ENCODE peak calls at places on chromosome 12, in nine cellular contexts. A is colonic mucosa, T is thoracic aorta, I is MM.1S, R is mesendoderm, Z is HCT116, E is uterus, B is lower lobe of right lung, D is psoas muscle. K is an unnamed sample.

GRCh38 chr12:30823764-30824163 is 69.0 kb upstream of the CAPRIN2 start:
- DNase-seq in E (no peak), A (no peak), R (peak; percentile 28), T (no peak), Z (no peak), D (no peak), I (no peak), B (no peak), K (no peak)

GRCh38 chr12:112868459-112869041 is 38.2 kb upstream of the OAS1 start:
- DNase-seq in R (peak; percentile 63), E (no peak), D (no peak), I (peak; percentile 22), Z (no peak), A (no peak), B (no peak), T (no peak), K (no peak)

GRCh38 chr12:94545937-94546771 is 86.5 kb upstream of the CEP83 start:
- DNase-seq in E (peak; percentile 24), T (no peak), A (peak; percentile 60), D (no peak), B (peak; percentile 53), I (peak; percentile 78), R (peak; percentile 89), Z (peak; percentile 77), K (peak; percentile 40)

GRCh38 chr12:25817166-25817565 is 141.3 kb upstream of the RASSF8 start:
- DNase-seq in D (no peak), B (no peak), R (no peak), A (no peak), T (no peak), E (no peak), Z (no peak), I (no peak), K (no peak)

GRCh38 chr12:125755512-125755911 is 690.3 kb downstream of the AACS start:
- DNase-seq in A (no peak), B (no peak), Z (no peak), I (no peak), T (no peak), R (peak; percentile 56), E (no peak), D (no peak), K (no peak)

GRCh38 chr12:104477812-104478388 is 21.2 kb downstream of the CHST11 start:
- DNase-seq in T (no peak), I (no peak), A (no peak), D (no peak), B (no peak), Z (no peak), R (no peak), E (no peak), K (no peak)

GRCh38 chr12:113440947-113441782 is 19.0 kb downstream of the SDSL start:
- DNase-seq in T (no peak), D (no peak), E (no peak), I (no peak), Z (no peak), A (no peak), B (no peak), R (peak; percentile 57), K (no peak)

GRCh38 chr12:119676573-119676972 is 8.6 kb downstream of the PRKAB1 start:
- DNase-seq in A (no peak), Z (no peak), T (no peak), R (no peak), D (no peak), B (no peak), E (no peak), I (no peak), K (no peak)

GRCh38 chr12:64390275-64390851 is at the start of gene C12orf56:
- DNase-seq in R (peak; percentile 14), Z (no peak), B (no peak), A (peak; percentile 47), I (no peak), T (no peak), D (no peak), E (no peak), K (no peak)

GRCh38 chr12:25254271-25254880 is 3.6 kb upstream of the KRAS start:
- DNase-seq in Z (no peak), E (no peak), B (no peak), T (no peak), A (no peak), R (no peak), I (no peak), D (no peak), K (no peak)

GRCh38 chr12:86597431-86597830 is 341.2 kb upstream of the MGAT4C start:
- DNase-seq in A (no peak), D (no peak), Z (no peak), E (no peak), I (no peak), B (no peak), T (no peak), R (no peak), K (no peak)

GRCh38 chr12:4296749-4297148 is 23.2 kb downstream of the CCND2 start:
- DNase-seq in A (no peak), Z (no peak), T (no peak), E (no peak), B (no peak), I (no peak), R (no peak), D (no peak), K (no peak)
- H3K27me3 ChIP-seq in A (no peaks in the 10 kb centered on the region), Z (peaks cover 25% of the 10 kb centered on the region), T (no peaks in the 10 kb centered on the region), E (no peaks in the 10 kb centered on the region), B (no peaks in the 10 kb centered on the region), I (no peaks in the 10 kb centered on the region), R (no peaks in the 10 kb centered on the region), D (no peaks in the 10 kb centered on the region), K (peaks cover 12% of the 10 kb centered on the region)

DNA sequence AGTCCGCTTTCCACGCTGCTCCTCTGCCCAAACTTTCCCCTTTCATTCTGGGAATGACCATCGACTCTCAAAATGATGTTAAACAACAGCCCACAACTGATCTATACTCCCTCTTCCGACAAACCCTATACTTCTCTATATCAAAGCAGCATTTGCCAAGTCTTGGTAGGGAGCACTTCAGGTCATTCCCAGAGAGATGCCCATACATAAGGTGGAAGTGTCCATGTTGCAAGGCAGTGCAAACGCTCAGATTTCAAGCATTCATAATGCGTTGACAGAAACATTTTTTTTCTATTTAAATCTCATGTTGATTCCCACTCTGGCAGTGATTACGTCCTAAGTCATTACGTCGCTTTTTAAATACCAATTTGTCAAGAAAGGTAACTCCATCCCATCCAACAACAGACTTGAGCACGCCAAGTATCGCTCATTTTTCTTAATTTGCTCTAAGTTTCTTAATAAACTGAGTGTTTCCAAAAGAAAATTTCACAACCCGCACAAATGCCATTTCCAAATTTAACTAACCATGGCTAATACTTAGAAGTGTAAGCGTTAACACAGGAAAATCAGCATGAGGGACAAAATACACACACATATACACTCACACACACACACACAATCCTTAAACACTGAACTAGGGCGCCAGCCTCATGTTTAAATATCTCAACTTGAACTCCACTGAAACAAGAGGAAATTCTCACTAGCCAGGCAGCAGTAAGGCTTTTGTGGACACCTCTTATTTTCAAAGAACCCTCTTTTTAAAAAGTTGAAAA is 1.1 kb downstream of the GXYLT1 start:
- DNase-seq in A (no peak), Z (no peak), T (no peak), B (no peak), R (peak; percentile 5), E (no peak), D (no peak), I (peak; percentile 31), K (peak; percentile 35)
- H3K27ac ChIP-seq in A (peak overlapping the region; percentile 93), Z (peak overlapping the region; percentile 88), T (peak overlapping the region; percentile 79), B (peak overlapping the region; percentile 86), R (peak overlapping the region; percentile 94), E (peak overlapping the region; percentile 86), D (peak overlapping the region; percentile 85), I (peak overlapping the region; percentile 22), K (peak overlapping the region; percentile 71)

DNA sequence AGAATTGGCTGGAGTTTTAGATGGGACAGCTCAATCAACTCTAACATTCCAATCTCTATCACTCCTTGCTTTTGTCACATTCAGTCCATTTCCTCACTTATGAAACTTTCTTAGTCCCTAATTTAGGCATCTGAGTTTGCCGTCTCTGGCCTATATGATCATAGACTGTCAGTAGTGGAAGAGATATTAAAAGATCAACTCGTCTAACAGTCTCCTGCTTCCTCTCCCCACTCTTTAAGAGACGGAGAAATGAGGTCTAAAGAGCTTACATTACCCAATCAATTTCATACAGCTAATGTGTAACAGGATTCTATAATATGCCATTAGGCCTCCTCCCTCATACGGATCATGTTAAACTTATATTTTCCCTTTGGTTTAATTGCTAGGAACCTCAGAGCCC is 6.6 kb upstream of the ATP23 start:
- DNase-seq in E (no peak), T (no peak), A (no peak), Z (no peak), R (no peak), I (no peak), D (no peak), B (no peak), K (no peak)
- H3K4me3 ChIP-seq in E (no peak overlapping the region), T (no peak overlapping the region), A (no peak overlapping the region), Z (no peak overlapping the region), R (no peak overlapping the region), I (peak overlapping the region; percentile 82), D (peak overlapping the region; percentile 88), B (no peak overlapping the region), K (peak overlapping the region; percentile 77)

GRCh38 chr12:53994268-53994690 is 5.7 kb upstream of the HOXC9 start:
- DNase-seq in Z (no peak), E (no peak), I (no peak), R (no peak), A (no peak), B (no peak), D (no peak), T (no peak), K (no peak)
- H3K27me3 ChIP-seq in Z (no peaks in the 10 kb centered on the region), E (peaks cover 93% of the 10 kb centered on the region), I (peaks cover 97% of the 10 kb centered on the region), R (peaks cover 96% of the 10 kb centered on the region), A (peaks cover 100% of the 10 kb centered on the region), B (peaks cover 100% of the 10 kb centered on the region), D (no peaks in the 10 kb centered on the region), T (peaks cover 52% of the 10 kb centered on the region), K (no peaks in the 10 kb centered on the region)

GRCh38 chr12:123513805-123514204 is 19.7 kb downstream of the RILPL1 start:
- DNase-seq in T (no peak), R (no peak), B (no peak), Z (no peak), D (no peak), I (no peak), A (no peak), E (no peak), K (no peak)
- H3K27ac ChIP-seq in T (peak overlapping the region; percentile 38), R (no peak overlapping the region), B (peak overlapping the region; percentile 26), Z (no peak overlapping the region), D (peak overlapping the region; percentile 23), I (no peak overlapping the region), A (no peak overlapping the region), E (no peak overlapping the region), K (peak overlapping the region; percentile 37)

GRCh38 chr12:106957617-106958016 is 1.9 kb downstream of the TMEM263 start:
- DNase-seq in T (no peak), R (no peak), B (no peak), E (no peak), Z (no peak), D (no peak), A (no peak), I (no peak), K (peak; percentile 23)
- H3K4me3 ChIP-seq in T (peak overlapping the region; percentile 97), R (no peak overlapping the region), B (peak overlapping the region; percentile 92), E (peak overlapping the region; percentile 75), Z (peak overlapping the region; percentile 80), D (peak overlapping the region; percentile 93), A (peak overlapping the region; percentile 79), I (peak overlapping the region; percentile 92), K (peak overlapping the region; percentile 62)

DNA sequence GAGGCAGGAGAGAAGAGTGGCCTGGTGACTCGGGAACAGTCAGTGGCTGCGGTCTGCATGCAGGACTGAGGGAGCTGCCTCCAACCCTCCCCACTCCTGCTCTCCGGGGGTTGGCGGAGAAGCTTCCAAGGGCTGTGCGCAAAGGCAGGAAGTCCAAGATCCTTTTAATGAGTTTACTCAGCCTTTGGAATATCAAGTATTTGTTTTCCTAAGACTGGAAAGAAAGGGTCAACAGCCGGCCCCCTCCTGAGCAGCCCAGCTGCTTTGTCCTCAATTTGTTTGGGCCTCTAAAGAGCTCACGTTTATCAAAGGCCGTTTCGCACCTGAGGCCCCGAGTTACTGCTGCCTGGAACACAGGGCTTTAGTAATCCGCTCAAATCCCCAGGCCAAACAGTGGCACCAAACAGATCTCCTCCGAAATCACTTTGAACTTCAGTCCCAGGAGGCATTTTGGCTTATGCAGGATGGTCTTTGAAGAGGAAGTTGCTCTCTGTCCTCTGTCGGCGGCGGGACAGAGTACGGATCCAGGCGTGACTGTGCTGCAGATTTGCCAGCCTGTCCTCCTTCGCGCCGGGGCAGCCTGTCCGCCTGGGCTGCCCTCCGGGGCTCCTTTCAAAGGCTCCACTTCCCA is 117.2 kb upstream of the FZD10 start:
- DNase-seq in A (no peak), I (no peak), Z (no peak), R (peak; percentile 82), T (no peak), E (no peak), D (no peak), B (no peak), K (no peak)
- H3K27me3 ChIP-seq in A (peaks cover 14% of the 10 kb centered on the region), I (no peaks in the 10 kb centered on the region), Z (no peaks in the 10 kb centered on the region), R (peaks cover 2% of the 10 kb centered on the region), T (no peaks in the 10 kb centered on the region), E (peaks cover 19% of the 10 kb centered on the region), D (no peaks in the 10 kb centered on the region), B (peaks cover 50% of the 10 kb centered on the region), K (peaks cover 16% of the 10 kb centered on the region)

K was measured in A673.